ENCODE peak calls at places on chromosomes 4 and X, in five cellular contexts. One of them, this sample, is unnamed.

GRCh38 chr4:107913283-107913899 is 18.0 kb upstream of the CYP2U1 start:
- DNase-seq in activated CD8-positive, alpha-beta memory T cell treated with anti-CD3 and anti-CD28 coated beads for 48 hours: no peak
- DNase-seq in adrenal gland: peak
- DNase-seq in CD8-positive, alpha-beta memory T cell: peak
- DNase-seq in central memory CD4-positive, alpha-beta T cell: peak
- DNase-seq in this sample: peak

GRCh38 chr4:123889376-123889945 is 492.9 kb downstream of the SPRY1 start:
- DNase-seq in activated CD8-positive, alpha-beta memory T cell treated with anti-CD3 and anti-CD28 coated beads for 48 hours: no peak
- DNase-seq in adrenal gland: no peak
- DNase-seq in CD8-positive, alpha-beta memory T cell: no peak
- DNase-seq in central memory CD4-positive, alpha-beta T cell: no peak
- DNase-seq in this sample: no peak

GRCh38 chr4:177447417-177448004 is 5.3 kb upstream of the AGA start:
- DNase-seq in activated CD8-positive, alpha-beta memory T cell treated with anti-CD3 and anti-CD28 coated beads for 48 hours: no peak
- DNase-seq in adrenal gland: no peak
- DNase-seq in CD8-positive, alpha-beta memory T cell: no peak
- DNase-seq in central memory CD4-positive, alpha-beta T cell: no peak
- DNase-seq in this sample: no peak

GRCh38 chrX:54473993-54474859 is 21.8 kb downstream of the FGD1 start:
- DNase-seq in activated CD8-positive, alpha-beta memory T cell treated with anti-CD3 and anti-CD28 coated beads for 48 hours: no peak
- DNase-seq in adrenal gland: peak
- DNase-seq in CD8-positive, alpha-beta memory T cell: no peak
- DNase-seq in central memory CD4-positive, alpha-beta T cell: no peak
- DNase-seq in this sample: no peak

GRCh38 chr4:183807420-183808101 is 97.5 kb upstream of the STOX2 start:
- DNase-seq in activated CD8-positive, alpha-beta memory T cell treated with anti-CD3 and anti-CD28 coated beads for 48 hours: no peak
- DNase-seq in adrenal gland: no peak
- DNase-seq in CD8-positive, alpha-beta memory T cell: no peak
- DNase-seq in central memory CD4-positive, alpha-beta T cell: no peak
- DNase-seq in this sample: no peak

GRCh38 chr4:5887361-5888221 is 5.3 kb downstream of the CRMP1 start:
- DNase-seq in activated CD8-positive, alpha-beta memory T cell treated with anti-CD3 and anti-CD28 coated beads for 48 hours: no peak
- DNase-seq in adrenal gland: no peak
- DNase-seq in CD8-positive, alpha-beta memory T cell: no peak
- DNase-seq in central memory CD4-positive, alpha-beta T cell: no peak
- DNase-seq in this sample: no peak

GRCh38 chrX:150966235-150966634 is 16.9 kb upstream of the HMGB3 start:
- DNase-seq in activated CD8-positive, alpha-beta memory T cell treated with anti-CD3 and anti-CD28 coated beads for 48 hours: no peak
- DNase-seq in adrenal gland: no peak
- DNase-seq in CD8-positive, alpha-beta memory T cell: no peak
- DNase-seq in central memory CD4-positive, alpha-beta T cell: no peak
- DNase-seq in this sample: no peak

GRCh38 chr4:134552063-134552462 is 350.5 kb upstream of the PABPC4L start:
- DNase-seq in activated CD8-positive, alpha-beta memory T cell treated with anti-CD3 and anti-CD28 coated beads for 48 hours: no peak
- DNase-seq in adrenal gland: no peak
- DNase-seq in CD8-positive, alpha-beta memory T cell: no peak
- DNase-seq in central memory CD4-positive, alpha-beta T cell: no peak
- DNase-seq in this sample: no peak

GRCh38 chr4:185109736-185110135 is 33.3 kb upstream of the SLC25A4 start:
- DNase-seq in activated CD8-positive, alpha-beta memory T cell treated with anti-CD3 and anti-CD28 coated beads for 48 hours: no peak
- DNase-seq in adrenal gland: no peak
- DNase-seq in CD8-positive, alpha-beta memory T cell: no peak
- DNase-seq in central memory CD4-positive, alpha-beta T cell: no peak
- DNase-seq in this sample: no peak

GRCh38 chr4:26081795-26082498 is 167.9 kb downstream of the SMIM20 start:
- DNase-seq in activated CD8-positive, alpha-beta memory T cell treated with anti-CD3 and anti-CD28 coated beads for 48 hours: no peak
- DNase-seq in adrenal gland: no peak
- DNase-seq in CD8-positive, alpha-beta memory T cell: peak
- DNase-seq in central memory CD4-positive, alpha-beta T cell: peak
- DNase-seq in this sample: no peak

GRCh38 chr4:52126946-52127345 is 75.8 kb downstream of the SPATA18 start:
- DNase-seq in activated CD8-positive, alpha-beta memory T cell treated with anti-CD3 and anti-CD28 coated beads for 48 hours: no peak
- DNase-seq in adrenal gland: no peak
- DNase-seq in CD8-positive, alpha-beta memory T cell: no peak
- DNase-seq in central memory CD4-positive, alpha-beta T cell: no peak
- DNase-seq in this sample: no peak

GRCh38 chrX:84865113-84865512 is 138.6 kb upstream of the APOOL start:
- DNase-seq in activated CD8-positive, alpha-beta memory T cell treated with anti-CD3 and anti-CD28 coated beads for 48 hours: no peak
- DNase-seq in adrenal gland: no peak
- DNase-seq in CD8-positive, alpha-beta memory T cell: no peak
- DNase-seq in central memory CD4-positive, alpha-beta T cell: no peak
- DNase-seq in this sample: no peak

GRCh38 chr4:152247271-152247975 is 288.5 kb downstream of the FBXW7 start:
- DNase-seq in activated CD8-positive, alpha-beta memory T cell treated with anti-CD3 and anti-CD28 coated beads for 48 hours: no peak
- DNase-seq in adrenal gland: no peak
- DNase-seq in CD8-positive, alpha-beta memory T cell: no peak
- DNase-seq in central memory CD4-positive, alpha-beta T cell: no peak
- DNase-seq in this sample: no peak

GRCh38 chr4:123589361-123589760 is 192.8 kb downstream of the SPRY1 start:
- DNase-seq in activated CD8-positive, alpha-beta memory T cell treated with anti-CD3 and anti-CD28 coated beads for 48 hours: no peak
- DNase-seq in adrenal gland: no peak
- DNase-seq in CD8-positive, alpha-beta memory T cell: no peak
- DNase-seq in central memory CD4-positive, alpha-beta T cell: no peak
- DNase-seq in this sample: no peak

GRCh38 chr4:78560296-78560963 is 8.9 kb downstream of the ANXA3 start:
- DNase-seq in activated CD8-positive, alpha-beta memory T cell treated with anti-CD3 and anti-CD28 coated beads for 48 hours: no peak
- DNase-seq in adrenal gland: peak
- DNase-seq in CD8-positive, alpha-beta memory T cell: no peak
- DNase-seq in central memory CD4-positive, alpha-beta T cell: no peak
- DNase-seq in this sample: no peak

GRCh38 chr4:158850800-158851644 is 82.2 kb downstream of the FNIP2 start:
- DNase-seq in activated CD8-positive, alpha-beta memory T cell treated with anti-CD3 and anti-CD28 coated beads for 48 hours: no peak
- DNase-seq in adrenal gland: no peak
- DNase-seq in CD8-positive, alpha-beta memory T cell: peak
- DNase-seq in central memory CD4-positive, alpha-beta T cell: peak
- DNase-seq in this sample: no peak

GRCh38 chrX:114924846-114925245 is 92.6 kb downstream of the IL13RA2 start:
- DNase-seq in activated CD8-positive, alpha-beta memory T cell treated with anti-CD3 and anti-CD28 coated beads for 48 hours: no peak
- DNase-seq in adrenal gland: no peak
- DNase-seq in CD8-positive, alpha-beta memory T cell: no peak
- DNase-seq in central memory CD4-positive, alpha-beta T cell: no peak
- DNase-seq in this sample: no peak

GRCh38 chrX:151713859-151714258 is 2.0 kb upstream of the FATE1 start:
- DNase-seq in activated CD8-positive, alpha-beta memory T cell treated with anti-CD3 and anti-CD28 coated beads for 48 hours: no peak
- DNase-seq in adrenal gland: no peak
- DNase-seq in CD8-positive, alpha-beta memory T cell: no peak
- DNase-seq in central memory CD4-positive, alpha-beta T cell: no peak
- DNase-seq in this sample: no peak

GRCh38 chrX:137823257-137823656 is 257.3 kb downstream of the ZIC3 start:
- DNase-seq in activated CD8-positive, alpha-beta memory T cell treated with anti-CD3 and anti-CD28 coated beads for 48 hours: no peak
- DNase-seq in adrenal gland: no peak
- DNase-seq in CD8-positive, alpha-beta memory T cell: no peak
- DNase-seq in central memory CD4-positive, alpha-beta T cell: no peak
- DNase-seq in this sample: no peak

GRCh38 chrX:112800901-112801775 is 39.5 kb downstream of the AMOT start:
- DNase-seq in activated CD8-positive, alpha-beta memory T cell treated with anti-CD3 and anti-CD28 coated beads for 48 hours: no peak
- DNase-seq in adrenal gland: no peak
- DNase-seq in CD8-positive, alpha-beta memory T cell: no peak
- DNase-seq in central memory CD4-positive, alpha-beta T cell: no peak
- DNase-seq in this sample: no peak

GRCh38 chr4:7612311-7612710 is 177.6 kb upstream of the PSAPL1 start:
- DNase-seq in activated CD8-positive, alpha-beta memory T cell treated with anti-CD3 and anti-CD28 coated beads for 48 hours: no peak
- DNase-seq in adrenal gland: no peak
- DNase-seq in CD8-positive, alpha-beta memory T cell: no peak
- DNase-seq in central memory CD4-positive, alpha-beta T cell: no peak
- DNase-seq in this sample: no peak

GRCh38 chr4:48270516-48270897 is 869 bp upstream of the TEC start:
- DNase-seq in activated CD8-positive, alpha-beta memory T cell treated with anti-CD3 and anti-CD28 coated beads for 48 hours: no peak
- DNase-seq in adrenal gland: no peak
- DNase-seq in CD8-positive, alpha-beta memory T cell: no peak
- DNase-seq in central memory CD4-positive, alpha-beta T cell: no peak
- DNase-seq in this sample: no peak

GRCh38 chr4:157014621-157015591 is 43.3 kb upstream of the PDGFC start:
- DNase-seq in activated CD8-positive, alpha-beta memory T cell treated with anti-CD3 and anti-CD28 coated beads for 48 hours: no peak
- DNase-seq in adrenal gland: no peak
- DNase-seq in CD8-positive, alpha-beta memory T cell: no peak
- DNase-seq in central memory CD4-positive, alpha-beta T cell: no peak
- DNase-seq in this sample: no peak

GRCh38 chr4:8099981-8100464 is 58.6 kb downstream of the ABLIM2 start:
- DNase-seq in activated CD8-positive, alpha-beta memory T cell treated with anti-CD3 and anti-CD28 coated beads for 48 hours: no peak
- DNase-seq in adrenal gland: peak
- DNase-seq in CD8-positive, alpha-beta memory T cell: no peak
- DNase-seq in central memory CD4-positive, alpha-beta T cell: no peak
- DNase-seq in this sample: no peak

GRCh38 chr4:6840062-6840976 is 57.8 kb downstream of the KIAA0232 start:
- DNase-seq in activated CD8-positive, alpha-beta memory T cell treated with anti-CD3 and anti-CD28 coated beads for 48 hours: no peak
- DNase-seq in adrenal gland: no peak
- DNase-seq in CD8-positive, alpha-beta memory T cell: no peak
- DNase-seq in central memory CD4-positive, alpha-beta T cell: no peak
- DNase-seq in this sample: no peak

GRCh38 chr4:77599378-77599777 is 6.2 kb upstream of the CXCL13 start:
- DNase-seq in activated CD8-positive, alpha-beta memory T cell treated with anti-CD3 and anti-CD28 coated beads for 48 hours: no peak
- DNase-seq in adrenal gland: peak
- DNase-seq in CD8-positive, alpha-beta memory T cell: no peak
- DNase-seq in central memory CD4-positive, alpha-beta T cell: no peak
- DNase-seq in this sample: no peak

This sample was measured in T-helper 1 cell.